ENCODE peak calls at places on chromosomes 11 and 22, in eight cellular contexts. O is AG08395; V is 8988T; I is tibial artery; A is NT2/D1; U is activated gamma-delta T cell treated with anti-CD3 and anti-CD28 coated beads, Interleukin-2, amount 50 U/mL, for 16 hours; W is ecto neural progenitor cell; X is Panc1. Q is an unnamed sample.

GRCh38 chr11:78197816-78198215 is 9.1 kb downstream of the USP35 start:
- DNase-seq in O (no peak), V (peak; percentile 45), I (peak; percentile 59), A (no peak), U (no peak), W (no peak), X (no peak), Q (no peak)

GRCh38 chr11:44171518-44171917 is 76.0 kb downstream of the EXT2 start:
- DNase-seq in O (no peak), V (no peak), I (no peak), A (no peak), U (no peak), W (no peak), X (no peak), Q (no peak)

GRCh38 chr11:21460082-21460481 is 732.8 kb upstream of the ANO5 start:
- DNase-seq in O (no peak), V (no peak), I (no peak), A (no peak), U (no peak), W (no peak), X (no peak), Q (no peak)

GRCh38 chr22:50571264-50572175 is 6.7 kb downstream of the CPT1B start:
- DNase-seq in O (no peak), V (no peak), I (no peak), A (no peak), U (no peak), W (peak; percentile 29), X (no peak), Q (no peak)

GRCh38 chr11:3010521-3011275 is 18.6 kb upstream of the NAP1L4 start:
- DNase-seq in O (no peak), V (no peak), I (no peak), A (no peak), U (no peak), W (no peak), X (no peak), Q (no peak)

GRCh38 chr22:49979587-49980264 is 19.2 kb downstream of the PIM3 start:
- DNase-seq in O (peak; percentile 33), V (peak; percentile 41), I (peak; percentile 42), A (peak; percentile 44), U (no peak), W (peak; percentile 49), X (no peak), Q (peak; percentile 78)

GRCh38 chr11:14969922-14970323 is 2.2 kb downstream of the CALCA start:
- DNase-seq in O (no peak), V (peak; percentile 46), I (no peak), A (no peak), U (no peak), W (peak; percentile 90), X (no peak), Q (peak; percentile 42)

GRCh38 chr11:106621479-106621878 is 396.8 kb downstream of the GUCY1A2 start:
- DNase-seq in O (no peak), V (no peak), I (no peak), A (no peak), U (no peak), W (no peak), X (no peak), Q (no peak)

GRCh38 chr11:118841469-118842222 is 42.0 kb upstream of the CXCR5 start:
- DNase-seq in O (no peak), V (no peak), I (no peak), A (no peak), U (no peak), W (no peak), X (no peak), Q (no peak)

Q was measured in HuH-7.5.